ENCODE peak calls at places on chromosomes 1 and 21, in eight cellular contexts. K is cerebellar cortex; X is right lobe of liver; Z is naive thymus-derived CD8-positive, alpha-beta T cell; M is psoas muscle; A is stimulated activated CD4-positive, alpha-beta T cell treated with anti-CD3 and anti-CD28 coated beads, Interleukin-1b, Interleukin-23, amount 100 ng/mL, for 1 hour; E is activated T-cell treated with anti-CD3 and anti-CD28 coated beads, Interleukin-2, amount 50 U/mL, for 4 hours; O is hepatocyte. C is an unnamed sample.

GRCh38 chr1:77373702-77374101 is 91.9 kb downstream of the AK5 start:
- DNase-seq in K (no peak), X (no peak), Z (no peak), M (no peak), A (no peak), E (no peak), O (no peak), C (no peak)

GRCh38 chr21:33642896-33643657 is 776 bp downstream of the ITSN1 start:
- DNase-seq in K (peak), X (peak), Z (peak), M (peak), A (no peak), E (peak), O (peak), C (peak)

GRCh38 chr1:231192620-231193163 is 30.8 kb downstream of the TRIM67 start:
- DNase-seq in K (peak), X (no peak), Z (no peak), M (no peak), A (no peak), E (no peak), O (no peak), C (no peak)

GRCh38 chr1:175824079-175824478 is 80.7 kb upstream of the TNR start:
- DNase-seq in K (no peak), X (peak), Z (no peak), M (peak), A (no peak), E (no peak), O (no peak), C (peak)

GRCh38 chr1:195188821-195189220 is 1419.4 kb downstream of the KCNT2 start:
- DNase-seq in K (no peak), X (no peak), Z (no peak), M (no peak), A (no peak), E (no peak), O (no peak), C (no peak)

GRCh38 chr1:103107696-103108524 is at the start of gene COL11A1:
- DNase-seq in K (no peak), X (no peak), Z (no peak), M (no peak), A (no peak), E (no peak), O (peak), C (no peak)

GRCh38 chr1:46405204-46405555 is 11.1 kb downstream of the FAAH start:
- DNase-seq in K (no peak), X (no peak), Z (no peak), M (no peak), A (no peak), E (no peak), O (no peak), C (no peak)

GRCh38 chr1:209473023-209473422 is 110.5 kb upstream of the CAMK1G start:
- DNase-seq in K (no peak), X (no peak), Z (no peak), M (no peak), A (no peak), E (no peak), O (no peak), C (no peak)

GRCh38 chr1:8910331-8910730 is 31.8 kb upstream of the ENO1 start:
- DNase-seq in K (no peak), X (no peak), Z (no peak), M (no peak), A (no peak), E (no peak), O (no peak), C (peak)

GRCh38 chr1:38527373-38527966 is 332.1 kb downstream of the RRAGC start:
- DNase-seq in K (no peak), X (no peak), Z (peak), M (no peak), A (peak), E (peak), O (peak), C (no peak)

GRCh38 chr1:19400875-19401854 is 84.2 kb downstream of the CAPZB start:
- DNase-seq in K (peak), X (no peak), Z (no peak), M (no peak), A (no peak), E (no peak), O (no peak), C (no peak)

GRCh38 chr1:246284021-246284420 is 223.1 kb downstream of the SMYD3 start:
- DNase-seq in K (peak), X (no peak), Z (no peak), M (no peak), A (no peak), E (no peak), O (peak), C (peak)

GRCh38 chr1:204358605-204359004 is 1.1 kb downstream of the PLEKHA6 start:
- DNase-seq in K (no peak), X (no peak), Z (no peak), M (no peak), A (no peak), E (no peak), O (no peak), C (no peak)

GRCh38 chr21:37829447-37829846 is 86.8 kb downstream of the KCNJ6 start:
- DNase-seq in K (no peak), X (peak), Z (no peak), M (no peak), A (no peak), E (no peak), O (peak), C (peak)

GRCh38 chr1:229768232-229768631 is 142.2 kb downstream of the URB2 start:
- DNase-seq in K (no peak), X (no peak), Z (no peak), M (no peak), A (no peak), E (no peak), O (no peak), C (no peak)

GRCh38 chr21:33712022-33712803 is 69.9 kb downstream of the ITSN1 start:
- DNase-seq in K (no peak), X (no peak), Z (no peak), M (no peak), A (no peak), E (no peak), O (no peak), C (no peak)

GRCh38 chr1:16006552-16007485 is 2.8 kb downstream of the SRARP start:
- DNase-seq in K (no peak), X (no peak), Z (no peak), M (no peak), A (no peak), E (no peak), O (no peak), C (no peak)

C was measured in NB4.